ENCODE peak calls at places on chromosomes 4 and X, in eight cellular contexts. L is PC-3; E is aorta; Q is neural crest cell; P is GM12865; C is stimulated activated CD8-positive, alpha-beta memory T cell treated with anti-CD3 and anti-CD28 coated beads, Interleukin-2, amount 100 ng/mL, for 1 hour; J is NCI-H1436; D is left cardiac atrium. S is an unnamed sample.

GRCh38 chr4:89640620-89641366 is 196.2 kb downstream of the SNCA start:
- DNase-seq in D (peak), E (no peak), C (no peak), P (no peak), L (peak), Q (peak), J (no peak), S (no peak)

GRCh38 chrX:72121381-72121780 is 10.3 kb downstream of the RTL5 start:
- DNase-seq in D (peak), Q (no peak), L (peak), J (no peak), C (no peak), E (no peak), P (peak), S (no peak)

GRCh38 chr4:130395871-130396270 is 1299.9 kb downstream of the C4orf33 start:
- DNase-seq in E (no peak), C (no peak), J (no peak), L (peak), Q (no peak), D (no peak), P (no peak), S (no peak)

GRCh38 chr4:123017078-123017477 is 94.7 kb upstream of the NUDT6 start:
- DNase-seq in E (no peak), L (no peak), P (no peak), J (no peak), D (no peak), C (no peak), Q (no peak), S (no peak)

GRCh38 chr4:7155611-7156071 is 36.7 kb upstream of the SORCS2 start:
- DNase-seq in E (no peak), C (no peak), L (no peak), Q (no peak), J (no peak), P (no peak), D (no peak), S (no peak)

GRCh38 chrX:20471483-20471882 is 204.8 kb upstream of the RPS6KA3 start:
- DNase-seq in E (no peak), L (no peak), P (no peak), C (no peak), J (no peak), D (no peak), Q (no peak), S (no peak)

GRCh38 chr4:125321709-125322362 is 7.1 kb downstream of the FAT4 start:
- DNase-seq in P (no peak), C (no peak), L (peak), D (no peak), Q (no peak), E (no peak), J (no peak), S (no peak)

GRCh38 chr4:30716671-30717207 is 3.4 kb upstream of the PCDH7 start:
- DNase-seq in J (no peak), C (no peak), L (peak), Q (peak), E (peak), D (no peak), P (peak), S (no peak)

GRCh38 chr4:148563684-148564083 is 121.5 kb upstream of the NR3C2 start:
- DNase-seq in D (no peak), P (no peak), J (no peak), Q (no peak), L (peak), C (no peak), E (no peak), S (no peak)

GRCh38 chrX:15643786-15644559 is 20.6 kb downstream of the CLTRN start:
- DNase-seq in C (no peak), D (no peak), P (no peak), Q (no peak), L (no peak), E (no peak), J (no peak), S (no peak)

GRCh38 chrX:41033299-41033698 is 51.9 kb upstream of the USP9X start:
- DNase-seq in Q (no peak), D (no peak), P (no peak), J (no peak), E (no peak), C (no peak), L (peak), S (no peak)

GRCh38 chr4:7475207-7475606 is 40.5 kb upstream of the PSAPL1 start:
- DNase-seq in E (no peak), C (no peak), L (no peak), P (no peak), Q (no peak), D (no peak), J (no peak), S (no peak)

GRCh38 chr4:36414248-36414647 is 132.8 kb downstream of the DTHD1 start:
- DNase-seq in L (peak), D (no peak), P (peak), C (no peak), Q (no peak), J (no peak), E (no peak), S (no peak)

GRCh38 chr4:26161030-26161824 is 159.6 kb upstream of the RBPJ start:
- DNase-seq in J (no peak), P (peak), L (peak), E (no peak), Q (peak), C (no peak), D (no peak), S (no peak)